ENCODE peak calls at places on chromosomes 1 and 21, in seven cellular contexts. J is neural crest cell; G is lower leg skin; Y is foreskin fibroblast; L is cardiac muscle cell; F is endothelial cell of umbilical vein; S is activated CD8-positive, alpha-beta T cell treated with anti-CD3 and anti-CD28 coated beads for 36 hours. E is an unnamed sample.

GRCh38 chr1:169928438-169929209 is 34.9 kb upstream of the SCYL3 start:
- DNase-seq in S (no peak), Y (peak), L (peak), F (peak), J (no peak), G (no peak), E (no peak)

GRCh38 chr1:206921772-206922265 is at the start of gene FCMR:
- DNase-seq in F (no peak), L (peak), S (peak), G (no peak), Y (no peak), J (no peak), E (no peak)

GRCh38 chr1:168085401-168085872 is 51.3 kb downstream of the GPR161 start:
- DNase-seq in J (no peak), F (no peak), S (no peak), G (peak), L (peak), Y (peak), E (no peak)

GRCh38 chr1:185917646-185918045 is 183.5 kb downstream of the HMCN1 start:
- DNase-seq in Y (peak), L (peak), J (no peak), F (peak), G (no peak), S (no peak), E (no peak)

GRCh38 chr21:34004984-34005383 is 68.4 kb upstream of the MRPS6 start:
- DNase-seq in S (no peak), J (no peak), F (no peak), G (peak), Y (no peak), L (no peak), E (no peak)

GRCh38 chr1:6273380-6273891 is 12.5 kb upstream of the GPR153 start:
- DNase-seq in S (no peak), F (no peak), Y (peak), J (no peak), G (no peak), L (peak), E (no peak)

GRCh38 chr1:194830387-194830786 is 1644.0 kb upstream of the B3GALT2 start:
- DNase-seq in S (no peak), J (no peak), Y (no peak), F (no peak), G (no peak), L (no peak), E (no peak)

GRCh38 chr1:92298213-92298572 is 594 bp downstream of the GLMN start:
- DNase-seq in F (no peak), L (no peak), Y (no peak), S (no peak), J (no peak), G (no peak), E (no peak)

GRCh38 chr1:7174561-7174960 is 389.3 kb downstream of the CAMTA1 start:
- DNase-seq in G (no peak), L (no peak), Y (no peak), S (no peak), F (no peak), J (no peak), E (no peak)

GRCh38 chr21:30209571-30209970 is 6.3 kb downstream of the CLDN8 start:
- DNase-seq in S (no peak), J (peak), G (no peak), Y (no peak), F (no peak), L (peak), E (no peak)

GRCh38 chr21:45886610-45887026 is 95.0 kb upstream of the COL6A1 start:
- DNase-seq in S (peak), G (no peak), J (no peak), Y (no peak), F (no peak), L (no peak), E (no peak)

GRCh38 chr1:224203243-224204016 is 20.4 kb downstream of the DEGS1 start:
- DNase-seq in Y (peak), F (no peak), J (no peak), G (no peak), S (no peak), L (peak), E (peak)

GRCh38 chr1:24415334-24415909 is at the start of gene NIPAL3:
- DNase-seq in F (peak), J (peak), Y (peak), L (peak), S (peak), G (peak), E (peak)

GRCh38 chr1:9689011-9689706 is 37.6 kb downstream of the PIK3CD start:
- DNase-seq in Y (peak), J (peak), L (peak), G (peak), F (peak), S (peak), E (peak)

GRCh38 chr1:152111515-152111968 is 3.7 kb downstream of the TCHH start:
- DNase-seq in G (no peak), Y (peak), J (no peak), L (peak), S (peak), F (peak), E (peak)

GRCh38 chr1:46053734-46054133 is 78.7 kb downstream of the PIK3R3 start:
- DNase-seq in L (no peak), Y (no peak), F (no peak), S (no peak), G (no peak), J (no peak), E (no peak)

GRCh38 chr1:109271458-109271857 is 11.5 kb downstream of the PSRC1 start:
- DNase-seq in S (no peak), Y (no peak), F (no peak), G (no peak), L (no peak), J (no peak), E (no peak)

GRCh38 chr1:10564063-10564462 is 89.3 kb downstream of the PEX14 start:
- DNase-seq in S (no peak), F (no peak), L (no peak), G (no peak), Y (no peak), J (no peak), E (no peak)

GRCh38 chr1:58515794-58516401 is 30.6 kb downstream of the OMA1 start:
- DNase-seq in S (peak), Y (peak), G (no peak), L (peak), J (peak), F (peak), E (peak)

GRCh38 chr1:153775432-153776311 is 465 bp downstream of the SLC27A3 start:
- DNase-seq in S (peak), F (peak), G (peak), Y (peak), L (peak), J (no peak), E (peak)

GRCh38 chr1:178341218-178341956 is 155.4 kb downstream of the CLEC20A start:
- DNase-seq in F (peak), Y (peak), S (no peak), J (peak), L (peak), G (no peak), E (no peak)

GRCh38 chr1:33378976-33379375 is 51.9 kb downstream of the PHC2 start:
- DNase-seq in F (no peak), G (peak), L (no peak), J (no peak), Y (no peak), S (no peak), E (no peak)

GRCh38 chr1:221149676-221150075 is 270.4 kb downstream of the HLX start:
- DNase-seq in F (no peak), Y (no peak), J (no peak), L (no peak), G (no peak), S (no peak), E (no peak)

GRCh38 chr1:228212966-228213844 is 5.4 kb downstream of the OBSCN start:
- DNase-seq in Y (peak), L (peak), G (peak), J (peak), F (peak), S (peak), E (peak)

GRCh38 chr1:153430561-153430960 is 14.2 kb downstream of the S100A7A start:
- DNase-seq in G (peak), J (no peak), L (no peak), F (no peak), S (no peak), Y (no peak), E (no peak)

GRCh38 chr1:117009132-117009531 is 7.6 kb downstream of the CD101 start:
- DNase-seq in G (no peak), F (no peak), Y (no peak), J (no peak), L (peak), S (peak), E (no peak)

GRCh38 chr1:219081943-219082925 is 91.4 kb upstream of the LYPLAL1 start:
- DNase-seq in F (no peak), S (no peak), Y (peak), L (no peak), J (no peak), G (no peak), E (no peak)

DNA sequence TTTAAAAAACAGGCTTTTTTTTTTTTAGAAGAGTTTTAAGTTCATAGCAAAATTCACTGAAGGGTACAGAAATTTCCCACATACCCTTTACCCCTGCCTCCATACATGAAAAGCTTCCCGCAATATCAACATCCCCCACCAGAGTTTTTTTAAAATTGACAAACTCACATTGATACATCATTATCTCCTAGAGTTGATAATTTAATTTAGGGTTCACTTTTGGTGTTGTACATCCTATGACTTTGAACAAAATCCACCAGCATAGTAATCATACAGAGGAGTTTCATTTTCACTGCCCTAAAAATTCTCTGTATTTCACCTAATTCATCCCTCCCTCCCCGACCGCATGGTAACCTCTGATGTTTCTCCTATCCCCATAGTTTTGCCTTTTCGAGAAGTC is 53.6 kb upstream of the KCNK2 start:
- DNase-seq in J (no peak), G (no peak), S (no peak), Y (no peak), L (no peak), F (no peak), E (no peak)
- TF ChIP-seq CTCF in J (no peak), G (no peak), S (no peak), Y (no peak), L (no peak), F (no peak), E (no peak)

DNA sequence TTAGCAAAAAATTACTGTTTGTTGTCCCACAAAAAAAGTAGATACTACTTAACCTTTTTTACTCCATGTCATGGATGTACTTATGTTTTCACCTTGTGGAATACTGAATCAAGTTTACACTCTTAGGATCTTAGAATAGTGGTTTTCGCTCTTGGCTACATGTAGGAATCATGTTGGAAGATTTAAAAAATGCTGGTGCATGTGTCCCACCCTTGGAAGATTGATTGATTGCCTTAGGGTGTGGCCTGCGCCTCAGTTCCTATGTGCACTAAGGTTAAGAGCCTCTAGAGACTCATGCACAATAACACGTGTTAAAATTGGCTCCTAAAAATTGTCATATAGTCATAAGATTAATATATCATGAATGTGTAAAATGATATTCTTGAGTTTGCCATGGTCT is 25.0 kb downstream of the HS2ST1 start:
- DNase-seq in J (no peak), S (no peak), G (no peak), L (no peak), Y (no peak), F (no peak), E (no peak)
- TF ChIP-seq CTCF in J (no peak), S (no peak), G (no peak), L (no peak), Y (no peak), F (no peak), E (no peak)

GRCh38 chr1:202649553-202650392 is 60.5 kb downstream of the SYT2 start:
- DNase-seq in J (no peak), G (no peak), Y (no peak), L (peak), F (no peak), S (no peak), E (no peak)
- TF ChIP-seq CTCF in J (no peak), G (no peak), Y (no peak), L (no peak), F (no peak), S (no peak), E (no peak)

DNA sequence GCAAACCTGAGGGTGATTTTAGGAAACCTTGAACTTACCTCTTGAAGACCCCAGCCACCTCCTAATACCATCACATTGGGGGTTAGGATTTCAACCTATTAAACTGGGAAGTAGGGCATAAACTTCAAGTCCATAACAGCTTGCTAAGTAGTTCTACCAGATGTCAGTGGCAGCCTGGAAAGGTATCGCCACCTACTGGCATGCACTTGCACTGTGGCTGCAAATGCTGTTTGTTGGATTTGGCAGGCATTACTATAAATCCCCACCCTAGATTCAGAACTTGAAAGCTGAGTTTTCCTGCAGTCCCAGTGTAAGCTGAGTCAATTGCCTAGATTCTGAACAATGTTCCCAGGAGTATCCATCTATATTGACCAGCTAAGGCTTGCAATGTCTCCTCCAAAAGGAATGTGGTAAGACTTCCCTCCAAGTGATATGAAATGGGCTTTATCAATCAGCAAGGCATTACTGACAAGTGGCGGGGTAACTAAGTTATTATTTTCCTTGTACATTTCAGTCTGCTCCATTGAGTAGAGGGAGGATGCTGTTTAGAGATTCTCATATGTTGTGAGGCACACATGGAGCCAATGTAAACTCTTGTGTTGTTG is 474.5 kb downstream of the PTPRC start:
- DNase-seq in F (peak), Y (peak), L (peak), G (no peak), S (peak), J (peak), E (no peak)
- TF ChIP-seq CTCF in F (peak), Y (peak), L (peak), G (no peak), S (peak), J (peak), E (peak)

GRCh38 chr1:48206371-48206770 is 16.1 kb upstream of the SLC5A9 start:
- DNase-seq in G (peak), F (no peak), S (no peak), J (no peak), Y (no peak), L (no peak), E (no peak)

GRCh38 chr1:48202030-48202752 is 20.3 kb upstream of the SLC5A9 start:
- DNase-seq in Y (peak), F (peak), G (peak), S (peak), J (peak), L (peak), E (peak)

GRCh38 chr1:48200166-48200900 is 22.2 kb upstream of the SLC5A9 start:
- DNase-seq in J (no peak), S (no peak), G (no peak), F (no peak), Y (no peak), L (peak), E (no peak)

GRCh38 chr1:48205547-48205946 is 17.0 kb upstream of the SLC5A9 start:
- DNase-seq in F (no peak), J (no peak), L (no peak), S (no peak), G (peak), Y (no peak), E (no peak)

DNA sequence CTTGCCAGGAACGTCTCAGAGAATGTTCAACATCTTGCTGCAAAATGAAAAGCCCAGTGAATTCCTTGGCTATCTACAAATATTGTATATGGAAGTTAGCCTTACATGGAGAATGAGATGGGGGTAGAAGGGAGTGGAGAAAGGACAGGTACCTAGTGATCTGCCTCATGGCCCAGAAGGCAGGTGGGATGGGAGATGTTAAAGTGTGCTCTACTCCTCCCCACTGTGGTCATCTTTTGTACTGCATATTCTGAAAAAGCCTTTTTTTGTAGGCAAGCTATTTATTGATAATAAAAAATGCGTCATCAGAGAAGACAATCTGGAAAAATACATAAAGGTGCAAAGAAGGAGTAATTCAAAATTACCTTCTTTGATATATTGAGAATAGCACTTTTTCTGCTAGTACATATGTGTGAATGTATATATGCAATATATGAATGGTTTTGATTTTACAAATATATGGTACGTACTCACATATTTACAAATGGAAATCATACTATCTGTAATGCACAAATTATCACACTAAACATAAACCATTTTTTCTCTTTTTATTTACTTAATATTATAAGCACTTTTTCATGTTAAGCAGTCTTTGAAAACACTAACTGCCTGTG is 19.1 kb upstream of the SLC5A9 start:
- DNase-seq in S (peak), G (no peak), L (peak), F (peak), J (no peak), Y (peak), E (peak)
- TF ChIP-seq CTCF in S (peak), G (no peak), L (peak), F (peak), J (peak), Y (peak), E (peak)

GRCh38 chr1:44366576-44366975 is 11.5 kb upstream of the ERI3 start:
- DNase-seq in L (no peak), F (no peak), Y (no peak), G (peak), J (no peak), S (no peak), E (no peak)

GRCh38 chr1:44359234-44359937 is 4.3 kb upstream of the ERI3 start:
- DNase-seq in G (peak), F (no peak), J (no peak), Y (peak), L (no peak), S (no peak), E (no peak)

GRCh38 chr1:44355582-44356305 is 687 bp upstream of the ERI3 start:
- DNase-seq in F (no peak), L (no peak), Y (no peak), J (no peak), S (peak), G (no peak), E (no peak)

GRCh38 chr1:44357710-44358109 is 2.7 kb upstream of the ERI3 start:
- DNase-seq in G (no peak), F (no peak), Y (no peak), J (no peak), L (no peak), S (no peak), E (no peak)

GRCh38 chr1:44361478-44361877 is 6.4 kb upstream of the ERI3 start:
- DNase-seq in Y (peak), G (no peak), L (peak), S (no peak), F (no peak), J (no peak), E (no peak)
- TF ChIP-seq CTCF in Y (peak), G (no peak), L (no peak), S (no peak), F (no peak), J (peak), E (no peak)

GRCh38 chr1:36307601-36308330 is 1.6 kb downstream of the SH3D21 start:
- DNase-seq in L (no peak), S (no peak), Y (no peak), G (peak), F (no peak), J (no peak), E (no peak)

GRCh38 chr1:36306902-36307456 is 811 bp downstream of the SH3D21 start:
- DNase-seq in Y (peak), S (peak), L (peak), G (peak), J (peak), F (peak), E (peak)

GRCh38 chr1:36305915-36306209 is 306 bp upstream of the SH3D21 start:
- DNase-seq in S (no peak), Y (no peak), G (peak), L (no peak), J (no peak), F (no peak), E (peak)

GRCh38 chr1:36304970-36305914 is 926 bp upstream of the SH3D21 start:
- DNase-seq in G (peak), J (no peak), S (peak), Y (peak), F (no peak), L (no peak), E (no peak)

DNA sequence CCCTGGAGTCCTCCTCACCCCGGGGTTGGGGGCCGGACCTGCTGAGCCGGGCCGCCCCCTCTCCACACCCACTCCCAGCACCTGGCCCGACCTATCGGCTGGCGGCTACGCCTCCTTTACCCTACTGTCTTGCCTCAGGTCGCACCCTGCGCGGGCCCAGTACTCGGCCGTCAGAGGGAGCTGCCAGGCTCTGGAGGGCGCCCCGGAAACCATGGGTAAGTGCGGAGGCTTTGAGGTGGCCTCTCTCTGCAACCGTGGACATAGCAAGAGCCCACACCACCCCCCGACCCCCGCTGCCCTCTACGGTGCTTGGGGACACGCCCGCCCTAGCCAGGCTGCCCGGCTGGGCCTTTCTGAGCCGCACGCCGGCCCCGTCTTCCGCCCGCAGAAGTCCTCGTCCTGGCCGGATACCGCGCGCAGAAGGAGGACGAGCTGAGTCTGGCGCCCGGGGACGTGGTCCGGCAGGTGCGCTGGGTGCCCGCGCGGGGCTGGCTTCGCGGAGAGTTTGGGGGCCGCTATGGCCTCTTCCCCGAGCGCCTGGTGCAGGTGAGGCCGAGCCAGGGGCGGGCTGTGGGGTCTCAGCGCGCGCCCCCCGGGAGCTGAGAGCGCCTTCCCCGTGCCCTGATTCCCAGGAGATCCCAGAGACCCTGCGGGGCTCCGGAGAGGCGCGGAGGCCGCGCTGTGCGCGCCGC is at the start of gene SH3D21:
- DNase-seq in Y (peak), S (peak), G (peak), J (no peak), F (peak), L (peak), E (peak)
- TF ChIP-seq CTCF in Y (no peak), S (peak), G (no peak), J (peak), F (no peak), L (no peak), E (peak)

E was measured in GM13976.